ENCODE peak calls at places on chromosomes 3 and 15, in six cellular contexts. T is AG10803; O is endodermal cell; X is CD8-positive, alpha-beta memory T cell; M is GM06990; A is breast epithelium. J is an unnamed sample.

GRCh38 chr3:138188013-138188352 is 882 bp downstream of the ARMC8 start:
- DNase-seq in A (no peak), O (no peak), X (no peak), T (no peak), M (no peak), J (no peak)

GRCh38 chr3:128632301-128632700 is 18.3 kb downstream of the RPN1 start:
- DNase-seq in M (no peak), X (no peak), O (no peak), A (no peak), T (no peak), J (no peak)

GRCh38 chr3:117873236-117873635 is 1161.4 kb downstream of the IGSF11 start:
- DNase-seq in T (no peak), A (no peak), M (no peak), X (no peak), O (no peak), J (no peak)

GRCh38 chr3:152185941-152186630 is 82.6 kb upstream of the MBNL1 start:
- DNase-seq in O (no peak), M (no peak), A (no peak), X (no peak), T (peak), J (no peak)

GRCh38 chr15:38750816-38751215 is 186.2 kb upstream of the RASGRP1 start:
- DNase-seq in A (no peak), T (no peak), O (no peak), X (no peak), M (no peak), J (no peak)

GRCh38 chr15:49815937-49816336 is 195.1 kb downstream of the DTWD1 start:
- DNase-seq in M (no peak), T (peak), X (no peak), A (no peak), O (no peak), J (peak)

GRCh38 chr3:23874359-23875120 is 42.2 kb downstream of the NKIRAS1 start:
- DNase-seq in O (no peak), T (peak), A (no peak), X (no peak), M (no peak), J (no peak)

GRCh38 chr3:142270407-142270806 is 45.0 kb upstream of the GK5 start:
- DNase-seq in A (no peak), T (no peak), O (no peak), X (peak), M (no peak), J (no peak)

GRCh38 chr15:77579498-77580188 is 53.1 kb downstream of the LINGO1 start:
- DNase-seq in X (no peak), A (no peak), M (no peak), T (no peak), O (no peak), J (no peak)

GRCh38 chr3:118556983-118557382 is 477.7 kb downstream of the IGSF11 start:
- DNase-seq in O (no peak), T (no peak), X (no peak), A (no peak), M (no peak), J (no peak)

GRCh38 chr3:101521251-101521701 is 8.3 kb upstream of the SENP7 start:
- DNase-seq in O (no peak), X (no peak), T (no peak), A (no peak), M (no peak), J (no peak)

GRCh38 chr15:65355983-65356353 is 21.8 kb downstream of the IGDCC3 start:
- DNase-seq in T (no peak), M (no peak), A (no peak), O (no peak), X (no peak), J (no peak)

GRCh38 chr3:56748663-56749231 is 53.0 kb downstream of the ARHGEF3 start:
- DNase-seq in A (no peak), X (no peak), M (no peak), T (no peak), O (no peak), J (no peak)
- H3K4me3 ChIP-seq in A (no peak), X (no peak), M (no peak), T (no peak), O (no peak), J (no peak)

GRCh38 chr15:89812847-89813320 is 1.8 kb downstream of the ANPEP start:
- DNase-seq in T (no peak), A (no peak), X (no peak), O (no peak), M (no peak), J (no peak)
- H3K4me3 ChIP-seq in T (peak), A (peak), X (no peak), O (no peak), M (no peak), J (no peak)

DNA sequence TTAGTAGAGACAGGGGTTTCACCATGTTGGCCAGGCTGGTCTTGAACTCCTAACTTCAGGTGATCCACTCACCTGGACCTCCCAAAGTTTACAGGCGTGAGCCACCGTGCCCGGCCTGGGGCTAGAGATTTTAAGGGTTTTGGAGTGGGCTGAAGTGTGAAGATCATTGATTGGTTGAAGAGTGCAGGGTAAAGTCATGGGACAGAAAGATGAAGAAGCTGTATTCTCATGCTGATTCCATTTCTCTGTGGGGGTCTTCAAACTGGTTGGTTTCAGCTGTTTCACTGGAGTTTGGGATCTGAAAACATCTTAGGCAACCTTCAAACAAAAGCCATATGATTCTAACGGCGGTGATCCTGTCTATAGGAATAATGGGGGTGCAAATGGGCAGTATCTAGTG is 52.1 kb downstream of the GATM start:
- DNase-seq in X (no peak), M (no peak), O (peak), A (no peak), T (no peak), J (no peak)
- H3K4me3 ChIP-seq in X (no peak), M (no peak), O (no peak), A (no peak), T (no peak), J (no peak)

DNA sequence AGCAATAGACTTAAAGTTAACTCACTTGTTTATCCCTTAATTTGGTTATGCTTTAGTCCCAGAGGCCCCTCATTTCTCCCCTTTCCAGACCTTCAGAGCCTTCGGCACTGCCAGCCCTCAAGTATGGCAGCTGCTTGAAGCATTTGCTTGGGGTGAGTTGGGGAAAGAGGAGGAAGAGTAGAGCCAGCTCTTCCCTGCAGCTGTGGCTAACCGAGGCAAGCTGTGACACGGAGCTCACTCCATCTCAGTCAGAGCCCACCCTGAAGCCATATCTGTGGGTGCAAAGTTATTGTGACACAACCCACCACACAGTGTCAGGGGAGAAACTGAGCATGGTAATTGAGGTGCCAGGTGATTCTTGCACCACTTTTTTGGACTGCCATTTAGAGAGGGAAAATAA is 66.1 kb downstream of the FILIP1L start:
- DNase-seq in X (no peak), O (no peak), M (no peak), A (no peak), T (no peak), J (no peak)
- H3K4me3 ChIP-seq in X (no peak), O (no peak), M (peak), A (no peak), T (no peak), J (no peak)

GRCh38 chr15:63497642-63498100 is 6.7 kb upstream of the USP3 start:
- DNase-seq in A (no peak), M (peak), O (no peak), T (no peak), X (peak), J (no peak)
- H3K4me3 ChIP-seq in A (no peak), M (no peak), O (no peak), T (no peak), X (peak), J (no peak)

GRCh38 chr15:37678124-37678523 is 256.3 kb upstream of the TMCO5A start:
- DNase-seq in A (no peak), T (no peak), O (peak), X (no peak), M (no peak), J (no peak)
- H3K4me3 ChIP-seq in A (no peak), T (no peak), O (no peak), X (no peak), M (no peak), J (no peak)

GRCh38 chr3:159857840-159858239 is 130.8 kb upstream of the IL12A start:
- DNase-seq in O (no peak), T (no peak), M (no peak), A (no peak), X (no peak), J (no peak)

GRCh38 chr3:159854500-159855124 is 134.0 kb upstream of the IL12A start:
- DNase-seq in M (no peak), X (no peak), O (no peak), T (peak), A (no peak), J (no peak)

GRCh38 chr3:159858650-159859049 is 130.0 kb upstream of the IL12A start:
- DNase-seq in T (no peak), O (no peak), M (no peak), A (no peak), X (no peak), J (no peak)

GRCh38 chr3:159855599-159856495 is 132.8 kb upstream of the IL12A start:
- DNase-seq in M (no peak), T (no peak), A (no peak), O (no peak), X (no peak), J (no peak)

GRCh38 chr3:159856496-159857098 is 132.0 kb upstream of the IL12A start:
- DNase-seq in T (no peak), X (no peak), O (no peak), M (no peak), A (no peak), J (no peak)
- H3K4me3 ChIP-seq in T (no peak), X (no peak), O (no peak), M (no peak), A (no peak), J (no peak)

GRCh38 chr15:69595009-69595825 is 142.6 kb downstream of the RPLP1 start:
- DNase-seq in M (no peak), O (no peak), X (no peak), T (peak), A (no peak), J (no peak)

GRCh38 chr15:69591905-69592508 is 139.4 kb downstream of the RPLP1 start:
- DNase-seq in X (no peak), A (no peak), T (no peak), O (no peak), M (no peak), J (no peak)

GRCh38 chr15:69593488-69593887 is 140.9 kb downstream of the RPLP1 start:
- DNase-seq in T (no peak), X (no peak), A (no peak), M (no peak), O (no peak), J (no peak)

GRCh38 chr15:69592954-69593353 is 140.3 kb downstream of the RPLP1 start:
- DNase-seq in X (no peak), T (no peak), A (no peak), M (no peak), O (no peak), J (no peak)

DNA sequence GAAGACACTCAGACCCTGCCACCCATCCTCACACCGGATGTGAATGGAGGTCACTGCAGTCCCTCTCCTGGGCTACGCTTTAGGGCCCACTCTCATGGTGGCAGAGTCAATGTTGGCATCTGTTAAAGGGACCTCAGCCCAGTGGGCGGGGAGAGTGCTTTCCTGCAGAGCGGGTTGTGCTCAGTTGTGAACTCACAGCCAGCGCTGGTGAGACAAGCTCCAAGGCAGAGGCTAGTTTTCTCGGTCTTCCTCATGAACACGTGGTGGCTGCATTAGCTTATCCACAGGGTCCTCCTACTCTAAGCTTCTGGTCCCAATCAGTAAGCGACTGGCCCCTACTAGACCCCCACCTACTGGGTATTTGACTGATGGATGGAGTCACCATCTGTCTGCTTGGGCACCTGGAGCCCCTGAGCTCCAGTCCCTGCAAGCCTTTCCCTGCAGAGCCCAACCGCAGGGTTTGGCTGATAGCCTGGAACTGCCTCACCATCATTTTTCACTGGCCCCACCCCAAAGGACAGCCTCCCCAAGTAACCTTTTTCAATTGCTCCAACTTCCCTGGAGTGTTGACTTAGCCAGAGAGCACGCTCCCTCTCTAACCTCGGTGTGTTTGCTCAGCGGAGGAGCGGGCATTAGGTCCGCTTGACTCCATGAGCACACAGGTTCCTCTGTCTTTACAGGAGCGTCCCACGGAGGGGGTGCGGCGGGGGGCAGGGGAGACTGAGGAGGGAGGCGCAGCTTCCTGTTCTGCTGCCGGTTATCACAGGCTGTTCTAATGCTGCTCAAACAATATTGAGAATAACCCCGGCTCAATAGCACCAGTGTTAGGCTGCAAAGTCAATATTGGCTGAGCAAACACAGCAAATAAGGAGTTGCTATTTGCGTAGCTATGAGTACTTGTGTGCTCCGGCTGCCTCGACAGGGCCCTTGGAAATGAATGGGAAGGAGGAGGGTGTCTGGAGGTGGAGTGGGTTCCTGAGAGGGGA is 141.7 kb downstream of the RPLP1 start:
- DNase-seq in X (no peak), M (no peak), O (peak), A (peak), T (peak), J (no peak)
- H3K4me3 ChIP-seq in X (no peak), M (no peak), O (no peak), A (no peak), T (no peak), J (no peak)

J was measured in GM12864.